ENCODE peak calls at places on chromosomes 13 and 19, in eight cellular contexts. M is neural progenitor cell, E is heart left ventricle, Q is fibroblast of lung, F is cardiac muscle cell, C is tibial nerve, G is colonic mucosa, D is lower lobe of right lung. H is an unnamed sample. For H3K36me3, the result is how much of the 10 kb centered on the place peaks cover.

GRCh38 chr13:106497079-106497478 is 38.4 kb downstream of the EFNB2 start:
- DNase-seq in C (no peak), E (no peak), M (no peak), D (no peak), F (no peak), Q (no peak), G (no peak), H (no peak)

GRCh38 chr19:35716985-35717664 is 678 bp upstream of the KMT2B start:
- DNase-seq in F (peak), M (no peak), D (peak), G (peak), C (peak), E (peak), Q (peak), H (peak)

GRCh38 chr19:13849991-13850909 is 26.7 kb upstream of the NANOS3 start:
- DNase-seq in E (peak), F (peak), G (peak), C (peak), Q (peak), M (peak), D (peak), H (peak)

GRCh38 chr19:14432817-14433453 is at the start of gene PKN1:
- DNase-seq in F (peak), G (peak), E (peak), D (peak), Q (peak), M (peak), C (no peak), H (no peak)

GRCh38 chr13:97559030-97559429 is 125.1 kb downstream of the RAP2A start:
- DNase-seq in F (no peak), E (no peak), Q (no peak), G (no peak), M (no peak), C (no peak), D (no peak), H (no peak)

GRCh38 chr13:106349080-106349841 is 186.2 kb downstream of the EFNB2 start:
- DNase-seq in C (no peak), Q (no peak), F (peak), D (peak), G (peak), M (peak), E (no peak), H (no peak)

GRCh38 chr13:94239135-94239534 is 240.3 kb downstream of the DCT start:
- DNase-seq in E (no peak), Q (peak), C (no peak), G (no peak), M (no peak), F (no peak), D (no peak), H (no peak)

GRCh38 chr19:55552206-55552605 is 6.9 kb upstream of the SBK3 start:
- DNase-seq in C (no peak), G (no peak), E (peak), M (no peak), D (no peak), Q (no peak), F (no peak), H (no peak)

GRCh38 chr19:10352764-10353671 is 13.6 kb upstream of the ICAM3 start:
- DNase-seq in F (peak), E (peak), D (no peak), G (peak), Q (peak), M (peak), C (peak), H (no peak)

GRCh38 chr13:76725211-76725610 is 161.0 kb downstream of the KCTD12 start:
- DNase-seq in Q (peak), G (no peak), D (no peak), F (no peak), C (no peak), M (no peak), E (no peak), H (peak)

GRCh38 chr13:80048802-80049201 is 292.1 kb downstream of the SPRY2 start:
- DNase-seq in G (peak), E (peak), F (peak), M (peak), D (peak), C (peak), Q (peak), H (peak)

GRCh38 chr19:45615795-45616708 is 14.0 kb upstream of the GPR4 start:
- DNase-seq in F (peak), Q (peak), D (peak), M (peak), G (peak), E (peak), C (peak), H (peak)

GRCh38 chr13:108214511-108215383 is 589 bp downstream of the LIG4 start:
- DNase-seq in E (peak), D (peak), C (no peak), Q (no peak), M (peak), G (peak), F (peak), H (no peak)

GRCh38 chr19:36093687-36094086 is 17.3 kb upstream of the OVOL3 start:
- DNase-seq in D (no peak), M (no peak), Q (no peak), E (no peak), F (no peak), C (no peak), G (no peak), H (no peak)

GRCh38 chr19:57010541-57010940 is 109.2 kb upstream of the USP29 start:
- DNase-seq in E (no peak), G (no peak), C (no peak), M (no peak), D (no peak), F (no peak), Q (no peak), H (no peak)

GRCh38 chr13:59643906-59644626 is 519.7 kb downstream of the DIAPH3 start:
- DNase-seq in F (no peak), G (no peak), Q (no peak), E (no peak), M (no peak), D (no peak), C (no peak), H (no peak)

DNA sequence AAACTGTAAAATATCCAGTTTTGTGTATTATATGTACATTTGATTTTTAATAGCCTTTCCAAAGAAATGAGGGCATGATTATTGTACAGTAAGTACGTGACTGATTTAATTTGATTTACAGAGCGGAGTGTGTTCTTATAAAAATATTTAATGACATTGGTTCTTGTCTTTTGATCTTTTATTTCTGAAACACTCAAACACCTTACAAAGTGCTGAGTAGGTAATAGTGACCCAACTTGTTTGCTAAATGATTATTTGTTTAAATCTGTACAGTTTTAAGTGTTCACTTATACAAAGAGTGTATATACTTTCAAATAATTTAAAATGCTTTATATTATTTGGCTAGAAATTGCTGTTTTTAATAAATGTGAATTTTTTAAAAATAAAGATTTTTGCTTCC is 71.5 kb downstream of the COG3 start:
- DNase-seq in M (no peak), D (no peak), G (no peak), E (no peak), C (no peak), Q (no peak), F (no peak), H (no peak)
- H3K27ac ChIP-seq in M (no peak), D (no peak), G (no peak), E (no peak), C (no peak), Q (no peak), F (no peak), H (no peak)

DNA sequence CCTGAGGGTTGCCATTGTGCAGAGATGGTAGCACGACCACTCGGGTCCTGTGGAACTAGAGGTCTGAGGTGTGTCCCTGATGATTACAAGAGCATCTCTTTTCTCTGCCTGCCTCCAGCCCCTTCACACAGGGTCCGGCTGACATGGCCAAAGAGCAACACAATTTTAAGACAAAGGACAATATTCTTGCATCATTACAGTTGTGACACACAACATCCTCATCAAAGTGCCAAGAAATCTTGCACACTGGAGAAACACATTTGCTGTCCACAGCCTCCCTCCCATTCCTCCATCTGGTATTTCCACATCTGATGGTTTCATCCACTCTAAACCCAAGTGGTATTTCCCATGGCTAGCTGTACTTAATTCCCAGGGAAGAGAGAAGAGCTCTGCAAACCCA is 12.8 kb downstream of the COL4A1 start:
- DNase-seq in M (no peak), E (no peak), D (no peak), G (no peak), Q (peak), C (no peak), F (no peak), H (no peak)
- H3K4me3 ChIP-seq in M (no peak), E (no peak), D (no peak), G (no peak), Q (no peak), C (no peak), F (no peak), H (no peak)

DNA sequence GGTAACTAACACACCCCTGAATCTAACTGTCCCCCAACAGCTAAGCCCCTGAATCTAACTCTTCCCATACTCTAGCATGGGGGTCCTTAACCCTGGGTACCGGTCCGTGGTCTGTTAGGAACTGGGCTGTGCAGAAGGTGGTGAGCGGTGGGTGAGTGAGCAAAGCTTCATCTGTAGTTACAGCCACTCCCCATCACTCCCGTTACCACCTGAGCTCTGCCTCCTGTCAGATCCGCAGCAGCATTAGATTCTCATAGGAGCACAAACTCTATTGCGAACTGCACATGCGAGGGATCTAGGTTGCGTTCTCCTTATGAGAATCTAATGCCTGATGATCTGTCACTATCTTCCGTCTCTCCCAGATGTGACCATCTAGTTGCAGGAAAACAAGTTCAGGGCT is 6.2 kb upstream of the PHLDB3 start:
- DNase-seq in G (no peak), C (no peak), D (no peak), F (no peak), E (no peak), M (no peak), Q (no peak), H (no peak)
- H3K36me3 ChIP-seq in G (under half), C (under half), D (under half), F (under half), E (under half), M (under half), Q (under half), H (under half)

GRCh38 chr19:23709347-23709746 is 22.3 kb upstream of the ZNF675 start:
- DNase-seq in Q (no peak), M (no peak), C (no peak), E (no peak), D (no peak), G (no peak), F (no peak), H (no peak)
- H3K27ac ChIP-seq in Q (no peak), M (no peak), C (no peak), E (no peak), D (no peak), G (no peak), F (no peak), H (no peak)

GRCh38 chr19:17311455-17312248 is 2.3 kb downstream of the DDA1 start:
- DNase-seq in C (no peak), G (no peak), Q (no peak), M (no peak), E (no peak), D (no peak), F (no peak), H (peak)
- H3K4me3 ChIP-seq in C (no peak), G (no peak), Q (no peak), M (no peak), E (no peak), D (no peak), F (no peak), H (peak)

H was measured in SJSA1.